ENCODE peak calls at places on chromosomes 16 and 17, in eight cellular contexts. X, H, Q, R, F, G, I and P are unnamed samples.
A peak's percentile ranks its signal among the peaks of the same experiment; 100 is the strongest.

GRCh38 chr16:14302031-14302398 is 230.9 kb downstream of the MRTFB start:
- DNase-seq in F (no peak), Q (peak; percentile 50), I (no peak), H (peak; percentile 40), G (peak; percentile 82), R (peak; percentile 45), X (peak; percentile 58), P (peak; percentile 82)

GRCh38 chr17:67358612-67359011 is 7.8 kb downstream of the PSMD12 start:
- DNase-seq in X (no peak), F (no peak), I (no peak), G (no peak), H (no peak), R (no peak), Q (no peak), P (no peak)

GRCh38 chr17:14203392-14203791 is 33.3 kb downstream of the CDRT15 start:
- DNase-seq in H (no peak), R (no peak), X (no peak), I (no peak), G (no peak), Q (no peak), F (no peak), P (no peak)

GRCh38 chr17:80877095-80877828 is 114.4 kb upstream of the CHMP6 start:
- DNase-seq in F (no peak), Q (no peak), R (no peak), H (no peak), X (no peak), I (peak; percentile 61), G (no peak), P (no peak)

GRCh38 chr17:72850410-72850809 is 242.1 kb downstream of the SLC39A11 start:
- DNase-seq in H (peak; percentile 76), R (no peak), X (no peak), I (no peak), Q (no peak), F (no peak), G (peak; percentile 26), P (no peak)

GRCh38 chr17:17926840-17927449 is 45.3 kb downstream of the TOM1L2 start:
- DNase-seq in G (no peak), H (no peak), X (no peak), Q (no peak), R (no peak), F (no peak), I (no peak), P (no peak)

GRCh38 chr17:36524428-36524876 is 10.2 kb downstream of the MYO19 start:
- DNase-seq in Q (no peak), R (no peak), H (peak; percentile 52), I (no peak), G (no peak), F (no peak), X (no peak), P (no peak)

GRCh38 chr16:85828166-85828565 is 28.7 kb downstream of the COX4I1 start:
- DNase-seq in X (no peak), G (no peak), R (no peak), H (no peak), F (no peak), Q (no peak), I (no peak), P (no peak)

GRCh38 chr16:11425140-11425539 is 79.9 kb downstream of the RMI2 start:
- DNase-seq in I (no peak), F (no peak), G (no peak), R (no peak), Q (no peak), H (no peak), X (no peak), P (no peak)

GRCh38 chr16:285146-286055 is 2.4 kb downstream of the PDIA2 start:
- DNase-seq in Q (no peak), X (no peak), G (no peak), H (no peak), I (no peak), F (no peak), R (no peak), P (peak; percentile 45)